ENCODE peak calls at places on chromosomes 3 and 15, in seven cellular contexts. C is CD4-positive, alpha-beta memory T cell; S is heart left ventricle; J is Karpas-422; B is IMR-90; Z is right lobe of liver; T is HCT116. U is an unnamed sample.

GRCh38 chr15:63387741-63388468 is 6.3 kb upstream of the CA12 start:
- DNase-seq in B (no peak), T (no peak), S (no peak), C (no peak), Z (no peak), J (no peak), U (no peak)

GRCh38 chr3:16066975-16067374 is 107.5 kb upstream of the GALNT15 start:
- DNase-seq in C (no peak), Z (no peak), B (peak; percentile 97), J (no peak), S (no peak), T (no peak), U (no peak)

GRCh38 chr3:159824341-159824740 is 164.3 kb upstream of the IL12A start:
- DNase-seq in Z (no peak), B (peak; percentile 90), J (no peak), S (no peak), T (peak; percentile 56), C (no peak), U (no peak)

GRCh38 chr3:154168998-154169880 is 48.0 kb downstream of the ARHGEF26 start:
- DNase-seq in Z (no peak), B (no peak), T (no peak), C (no peak), J (no peak), S (no peak), U (no peak)

GRCh38 chr15:63640146-63640545 is 43.0 kb downstream of the FBXL22 start:
- DNase-seq in T (no peak), J (no peak), C (no peak), Z (no peak), S (no peak), B (no peak), U (no peak)

GRCh38 chr3:153595186-153595815 is 433.3 kb downstream of the RAP2B start:
- DNase-seq in T (peak; percentile 24), Z (no peak), J (no peak), C (peak; percentile 18), B (peak; percentile 50), S (no peak), U (no peak)

GRCh38 chr15:90790057-90790456 is 72.9 kb downstream of the BLM start:
- DNase-seq in B (no peak), J (no peak), T (no peak), C (no peak), Z (no peak), S (no peak), U (no peak)

GRCh38 chr15:31272558-31273257 is 53.9 kb upstream of the KLF13 start:
- DNase-seq in J (no peak), Z (no peak), T (no peak), S (peak; percentile 8), C (no peak), B (no peak), U (peak; percentile 80)

GRCh38 chr3:9473496-9473895 is 76.1 kb downstream of the SETD5 start:
- DNase-seq in T (no peak), S (no peak), J (no peak), B (no peak), C (no peak), Z (no peak), U (no peak)

GRCh38 chr3:143536817-143537535 is 311.3 kb downstream of the SLC9A9 start:
- DNase-seq in Z (no peak), T (no peak), C (no peak), S (peak; percentile 29), J (no peak), B (peak; percentile 32), U (no peak)

GRCh38 chr15:65223996-65224395 is 12.7 kb upstream of the CILP start:
- DNase-seq in Z (no peak), B (no peak), C (no peak), S (no peak), T (no peak), J (no peak), U (no peak)

GRCh38 chr15:66570842-66571241 is 5.0 kb upstream of the LCTL start:
- DNase-seq in Z (no peak), J (no peak), S (no peak), T (no peak), B (no peak), C (no peak), U (no peak)

GRCh38 chr15:48721061-48721810 is 75.7 kb upstream of the FBN1 start:
- DNase-seq in T (no peak), C (no peak), S (no peak), Z (no peak), B (peak; percentile 33), J (peak; percentile 40), U (no peak)

GRCh38 chr15:48681274-48681840 is 35.8 kb upstream of the FBN1 start:
- DNase-seq in C (no peak), Z (no peak), S (no peak), T (no peak), B (peak; percentile 80), J (no peak), U (no peak)

GRCh38 chr3:11034297-11035000 is 41.9 kb downstream of the SLC6A1 start:
- DNase-seq in B (no peak), Z (no peak), T (no peak), J (no peak), S (no peak), C (no peak), U (no peak)

GRCh38 chr15:71082803-71083202 is 32.5 kb upstream of the THSD4 start:
- DNase-seq in J (no peak), C (no peak), B (no peak), S (peak; percentile 42), T (no peak), Z (no peak), U (no peak)

GRCh38 chr3:64728994-64729393 is 41.2 kb upstream of the ADAMTS9 start:
- DNase-seq in J (no peak), T (no peak), Z (no peak), S (peak; percentile 13), C (no peak), B (no peak), U (no peak)

GRCh38 chr3:125163739-125164601 is 48.6 kb downstream of the SLC12A8 start:
- DNase-seq in J (peak; percentile 82), Z (no peak), C (no peak), B (no peak), S (peak; percentile 42), T (no peak), U (no peak)

GRCh38 chr3:185824051-185824466 is 783 bp downstream of the IGF2BP2 start:
- DNase-seq in T (no peak), B (no peak), C (peak; percentile 12), Z (peak; percentile 30), S (peak; percentile 14), J (no peak), U (no peak)

GRCh38 chr15:56095406-56095805 is 102.0 kb upstream of the NEDD4 start:
- DNase-seq in S (no peak), Z (no peak), J (no peak), C (no peak), B (no peak), T (no peak), U (no peak)

GRCh38 chr3:37768107-37768809 is 93.4 kb upstream of the CTDSPL start:
- DNase-seq in T (no peak), Z (no peak), J (no peak), C (no peak), S (peak; percentile 29), B (peak; percentile 37), U (no peak)

GRCh38 chr15:52233405-52233804 is 42.2 kb upstream of the GNB5 start:
- DNase-seq in J (peak; percentile 85), T (no peak), B (peak; percentile 12), S (no peak), C (no peak), Z (no peak), U (peak; percentile 56)

GRCh38 chr15:65939901-65940617 is 70.8 kb downstream of the RAB11A start:
- DNase-seq in C (no peak), B (peak; percentile 79), Z (no peak), J (no peak), T (no peak), S (peak; percentile 46), U (no peak)

GRCh38 chr3:187069857-187070516 is 69.3 kb downstream of the RPL39L start:
- DNase-seq in T (no peak), S (no peak), Z (no peak), J (no peak), B (peak; percentile 23), C (no peak), U (no peak)

GRCh38 chr3:100045696-100046095 is 68.6 kb downstream of the FILIP1L start:
- DNase-seq in T (no peak), S (peak; percentile 83), Z (peak; percentile 34), C (no peak), J (no peak), B (peak; percentile 99), U (peak; percentile 72)

GRCh38 chr3:100044369-100044768 is 69.9 kb downstream of the FILIP1L start:
- DNase-seq in T (no peak), S (no peak), C (no peak), Z (no peak), B (no peak), J (peak; percentile 90), U (no peak)

GRCh38 chr3:100046986-100047385 is 67.3 kb downstream of the FILIP1L start:
- DNase-seq in C (no peak), B (no peak), Z (no peak), S (no peak), T (no peak), J (peak; percentile 53), U (no peak)

GRCh38 chr3:100048248-100048647 is 66.1 kb downstream of the FILIP1L start:
- DNase-seq in J (no peak), Z (no peak), T (no peak), C (no peak), B (no peak), S (no peak), U (no peak)

GRCh38 chr3:100047455-100048141 is 66.7 kb downstream of the FILIP1L start:
- DNase-seq in J (peak; percentile 77), Z (no peak), B (peak; percentile 97), T (peak; percentile 32), C (no peak), S (no peak), U (peak; percentile 57)
- H3K27ac ChIP-seq in J (peak overlapping the region; percentile 85), Z (no peak overlapping the region), B (peak overlapping the region; percentile 60), T (no peak overlapping the region), C (no peak overlapping the region), S (peak overlapping the region; percentile 89), U (peak overlapping the region; percentile 63)

GRCh38 chr3:149701206-149701976 is 43.6 kb upstream of the WWTR1 start:
- DNase-seq in S (no peak), T (no peak), Z (no peak), C (peak; percentile 24), B (no peak), J (no peak), U (no peak)
- H3K27ac ChIP-seq in S (no peak overlapping the region), T (no peak overlapping the region), Z (no peak overlapping the region), C (peak overlapping the region; percentile 15), B (peak overlapping the region; percentile 41), J (no peak overlapping the region), U (peak overlapping the region; percentile 50)

GRCh38 chr3:123564056-123564455 is 20.8 kb downstream of the HACD2 start:
- DNase-seq in C (no peak), T (no peak), B (no peak), J (no peak), S (no peak), Z (no peak), U (no peak)
- H3K27ac ChIP-seq in C (no peak overlapping the region), T (no peak overlapping the region), B (no peak overlapping the region), J (no peak overlapping the region), S (no peak overlapping the region), Z (no peak overlapping the region), U (no peak overlapping the region)

GRCh38 chr3:116939550-116939949 is 230.0 kb downstream of the TUSC7 start:
- DNase-seq in J (no peak), S (no peak), B (no peak), Z (no peak), C (no peak), T (no peak), U (no peak)

GRCh38 chr3:116940719-116941118 is 231.1 kb downstream of the TUSC7 start:
- DNase-seq in J (no peak), C (no peak), T (no peak), Z (no peak), S (no peak), B (no peak), U (no peak)

GRCh38 chr3:116939091-116939490 is 229.5 kb downstream of the TUSC7 start:
- DNase-seq in C (no peak), B (no peak), J (no peak), T (no peak), Z (no peak), S (no peak), U (no peak)
- H3K27ac ChIP-seq in C (no peak overlapping the region), B (no peak overlapping the region), J (no peak overlapping the region), T (no peak overlapping the region), Z (no peak overlapping the region), S (no peak overlapping the region), U (no peak overlapping the region)

U was measured in Peyer's patch.